ENCODE peak calls at places on chromosomes 7 and 10, in four cellular contexts. One of them, this sample, is unnamed.

GRCh38 chr7:83681200-83681599 is 32.3 kb upstream of the SEMA3E start:
- DNase-seq in epithelial cell of esophagus: no peak
- DNase-seq in heart left ventricle: no peak
- DNase-seq in gastrocnemius medialis: no peak
- DNase-seq in this sample: no peak

GRCh38 chr7:151191544-151191943 is 4.5 kb upstream of the ASB10 start:
- DNase-seq in epithelial cell of esophagus: no peak
- DNase-seq in heart left ventricle: no peak
- DNase-seq in gastrocnemius medialis: peak
- DNase-seq in this sample: no peak

GRCh38 chr7:150372271-150373048 is 3.8 kb downstream of the REPIN1 start:
- DNase-seq in epithelial cell of esophagus: no peak
- DNase-seq in heart left ventricle: no peak
- DNase-seq in gastrocnemius medialis: no peak
- DNase-seq in this sample: no peak

GRCh38 chr10:78529262-78529661 is 495.6 kb downstream of the RPS24 start:
- DNase-seq in epithelial cell of esophagus: peak
- DNase-seq in heart left ventricle: no peak
- DNase-seq in gastrocnemius medialis: no peak
- DNase-seq in this sample: no peak

GRCh38 chr7:43834463-43835251 is 34.7 kb downstream of the MRPS24 start:
- DNase-seq in epithelial cell of esophagus: peak
- DNase-seq in heart left ventricle: no peak
- DNase-seq in gastrocnemius medialis: no peak
- DNase-seq in this sample: peak

GRCh38 chr10:90288403-90288933 is 569.4 kb downstream of the HTR7 start:
- DNase-seq in epithelial cell of esophagus: peak
- DNase-seq in heart left ventricle: no peak
- DNase-seq in gastrocnemius medialis: no peak
- DNase-seq in this sample: peak

GRCh38 chr7:35969055-35969454 is 168.2 kb downstream of the SEPTIN7 start:
- DNase-seq in epithelial cell of esophagus: no peak
- DNase-seq in heart left ventricle: no peak
- DNase-seq in gastrocnemius medialis: no peak
- DNase-seq in this sample: no peak

GRCh38 chr10:21297525-21298383 is 227.7 kb downstream of the SKIDA1 start:
- DNase-seq in epithelial cell of esophagus: no peak
- DNase-seq in heart left ventricle: no peak
- DNase-seq in gastrocnemius medialis: no peak
- DNase-seq in this sample: no peak

GRCh38 chr7:23295401-23295697 is 3.8 kb upstream of the MALSU1 start:
- DNase-seq in epithelial cell of esophagus: no peak
- DNase-seq in heart left ventricle: no peak
- DNase-seq in gastrocnemius medialis: no peak
- DNase-seq in this sample: no peak

GRCh38 chr10:132305654-132306340 is 2.0 kb downstream of the STK32C start:
- DNase-seq in epithelial cell of esophagus: no peak
- DNase-seq in heart left ventricle: no peak
- DNase-seq in gastrocnemius medialis: no peak
- DNase-seq in this sample: no peak

GRCh38 chr7:123627859-123628258 is 26.2 kb downstream of the ASB15 start:
- DNase-seq in epithelial cell of esophagus: peak
- DNase-seq in heart left ventricle: no peak
- DNase-seq in gastrocnemius medialis: no peak
- DNase-seq in this sample: no peak

GRCh38 chr7:128203710-128204214 is 37.3 kb upstream of the LEP start:
- DNase-seq in epithelial cell of esophagus: no peak
- DNase-seq in heart left ventricle: no peak
- DNase-seq in gastrocnemius medialis: no peak
- DNase-seq in this sample: no peak

GRCh38 chr10:129410688-129411087 is 56.4 kb upstream of the MGMT start:
- DNase-seq in epithelial cell of esophagus: no peak
- DNase-seq in heart left ventricle: no peak
- DNase-seq in gastrocnemius medialis: no peak
- DNase-seq in this sample: no peak

GRCh38 chr7:94382746-94383145 is 11.9 kb upstream of the COL1A2 start:
- DNase-seq in epithelial cell of esophagus: peak
- DNase-seq in heart left ventricle: no peak
- DNase-seq in gastrocnemius medialis: no peak
- DNase-seq in this sample: no peak

GRCh38 chr10:48242160-48242904 is 32.2 kb downstream of the FRMPD2 start:
- DNase-seq in epithelial cell of esophagus: no peak
- DNase-seq in heart left ventricle: no peak
- DNase-seq in gastrocnemius medialis: no peak
- DNase-seq in this sample: no peak

GRCh38 chr10:5243521-5243987 is 46.9 kb downstream of the AKR1C4 start:
- DNase-seq in epithelial cell of esophagus: no peak
- DNase-seq in heart left ventricle: no peak
- DNase-seq in gastrocnemius medialis: no peak
- DNase-seq in this sample: no peak

GRCh38 chr10:132370426-132371340 is 26.3 kb upstream of the PWWP2B start:
- DNase-seq in epithelial cell of esophagus: no peak
- DNase-seq in heart left ventricle: no peak
- DNase-seq in gastrocnemius medialis: no peak
- DNase-seq in this sample: no peak

GRCh38 chr10:112202561-112203241 is 19.1 kb upstream of the GPAM start:
- DNase-seq in epithelial cell of esophagus: peak
- DNase-seq in heart left ventricle: no peak
- DNase-seq in gastrocnemius medialis: no peak
- DNase-seq in this sample: no peak

GRCh38 chr7:111429781-111430180 is 132.5 kb downstream of the IMMP2L start:
- DNase-seq in epithelial cell of esophagus: peak
- DNase-seq in heart left ventricle: no peak
- DNase-seq in gastrocnemius medialis: no peak
- DNase-seq in this sample: no peak

GRCh38 chr10:58438340-58438739 is 53.1 kb downstream of the TFAM start:
- DNase-seq in epithelial cell of esophagus: peak
- DNase-seq in heart left ventricle: no peak
- DNase-seq in gastrocnemius medialis: no peak
- DNase-seq in this sample: peak

GRCh38 chr7:45033261-45033930 is 33.4 kb downstream of the CCM2 start:
- DNase-seq in epithelial cell of esophagus: peak
- DNase-seq in heart left ventricle: no peak
- DNase-seq in gastrocnemius medialis: no peak
- DNase-seq in this sample: peak

GRCh38 chr10:11705687-11706086 is 36.5 kb upstream of the ECHDC3 start:
- DNase-seq in epithelial cell of esophagus: peak
- DNase-seq in heart left ventricle: no peak
- DNase-seq in gastrocnemius medialis: no peak
- DNase-seq in this sample: no peak

GRCh38 chr10:102342958-102343357 is 52.5 kb upstream of the NFKB2 start:
- DNase-seq in epithelial cell of esophagus: peak
- DNase-seq in heart left ventricle: no peak
- DNase-seq in gastrocnemius medialis: no peak
- DNase-seq in this sample: peak

GRCh38 chr10:22669163-22669711 is 45.1 kb downstream of the PIP4K2A start:
- DNase-seq in epithelial cell of esophagus: no peak
- DNase-seq in heart left ventricle: no peak
- DNase-seq in gastrocnemius medialis: no peak
- DNase-seq in this sample: no peak

GRCh38 chr10:103254538-103255325 is 9.0 kb downstream of the RPEL1 start:
- DNase-seq in epithelial cell of esophagus: peak
- DNase-seq in heart left ventricle: no peak
- DNase-seq in gastrocnemius medialis: no peak
- DNase-seq in this sample: no peak

GRCh38 chr10:62980697-62981495 is 152.2 kb upstream of the NRBF2 start:
- DNase-seq in epithelial cell of esophagus: peak
- DNase-seq in heart left ventricle: no peak
- DNase-seq in gastrocnemius medialis: no peak
- DNase-seq in this sample: no peak

GRCh38 chr7:90250601-90251303 is 5.8 kb downstream of the CFAP69 start:
- DNase-seq in epithelial cell of esophagus: peak
- DNase-seq in heart left ventricle: no peak
- DNase-seq in gastrocnemius medialis: no peak
- DNase-seq in this sample: peak

GRCh38 chr7:113918946-113919345 is at the start of gene PPP1R3A:
- DNase-seq in epithelial cell of esophagus: no peak
- DNase-seq in heart left ventricle: no peak
- DNase-seq in gastrocnemius medialis: peak
- DNase-seq in this sample: no peak

GRCh38 chr10:102745157-102745556 is 1.4 kb downstream of the WBP1L start:
- DNase-seq in epithelial cell of esophagus: no peak
- DNase-seq in heart left ventricle: no peak
- DNase-seq in gastrocnemius medialis: no peak
- DNase-seq in this sample: no peak

GRCh38 chr10:127027786-127028185 is 122.6 kb downstream of the DOCK1 start:
- DNase-seq in epithelial cell of esophagus: no peak
- DNase-seq in heart left ventricle: no peak
- DNase-seq in gastrocnemius medialis: no peak
- DNase-seq in this sample: no peak

GRCh38 chr7:2785071-2785500 is 59.0 kb downstream of the GNA12 start:
- DNase-seq in epithelial cell of esophagus: peak
- DNase-seq in heart left ventricle: peak
- DNase-seq in gastrocnemius medialis: no peak
- DNase-seq in this sample: peak

GRCh38 chr7:37027104-37027503 is 302.8 kb upstream of the AOAH start:
- DNase-seq in epithelial cell of esophagus: no peak
- DNase-seq in heart left ventricle: no peak
- DNase-seq in gastrocnemius medialis: no peak
- DNase-seq in this sample: no peak

GRCh38 chr7:37032258-37032601 is 307.9 kb upstream of the AOAH start:
- DNase-seq in epithelial cell of esophagus: no peak
- DNase-seq in heart left ventricle: no peak
- DNase-seq in gastrocnemius medialis: no peak
- DNase-seq in this sample: no peak

GRCh38 chr7:37031571-37032257 is 307.4 kb upstream of the AOAH start:
- DNase-seq in epithelial cell of esophagus: peak
- DNase-seq in heart left ventricle: peak
- DNase-seq in gastrocnemius medialis: peak
- DNase-seq in this sample: peak

GRCh38 chr7:37028909-37029440 is 304.7 kb upstream of the AOAH start:
- DNase-seq in epithelial cell of esophagus: no peak
- DNase-seq in heart left ventricle: no peak
- DNase-seq in gastrocnemius medialis: no peak
- DNase-seq in this sample: no peak

GRCh38 chr7:37027557-37028341 is 303.5 kb upstream of the AOAH start:
- DNase-seq in epithelial cell of esophagus: no peak
- DNase-seq in heart left ventricle: no peak
- DNase-seq in gastrocnemius medialis: no peak
- DNase-seq in this sample: no peak
- TF ChIP-seq CTCF in epithelial cell of esophagus: no peak
- TF ChIP-seq CTCF in heart left ventricle: no peak
- TF ChIP-seq CTCF in gastrocnemius medialis: no peak
- TF ChIP-seq CTCF in this sample: no peak

GRCh38 chr7:7550663-7551062 is 15.0 kb upstream of the COL28A1 start:
- DNase-seq in epithelial cell of esophagus: no peak
- DNase-seq in heart left ventricle: no peak
- DNase-seq in gastrocnemius medialis: no peak
- DNase-seq in this sample: no peak
- H3K4me3 ChIP-seq in epithelial cell of esophagus: no peak
- H3K4me3 ChIP-seq in heart left ventricle: no peak
- H3K4me3 ChIP-seq in gastrocnemius medialis: no peak
- H3K4me3 ChIP-seq in this sample: no peak

GRCh38 chr10:34530778-34531177 is 284.3 kb downstream of the PARD3 start:
- DNase-seq in epithelial cell of esophagus: no peak
- DNase-seq in heart left ventricle: no peak
- DNase-seq in gastrocnemius medialis: no peak
- DNase-seq in this sample: no peak

GRCh38 chr10:34528320-34528719 is 286.8 kb downstream of the PARD3 start:
- DNase-seq in epithelial cell of esophagus: peak
- DNase-seq in heart left ventricle: no peak
- DNase-seq in gastrocnemius medialis: no peak
- DNase-seq in this sample: peak

GRCh38 chr10:34526186-34526585 is 288.9 kb downstream of the PARD3 start:
- DNase-seq in epithelial cell of esophagus: peak
- DNase-seq in heart left ventricle: no peak
- DNase-seq in gastrocnemius medialis: no peak
- DNase-seq in this sample: no peak

GRCh38 chr10:34524369-34525091 is 290.6 kb downstream of the PARD3 start:
- DNase-seq in epithelial cell of esophagus: no peak
- DNase-seq in heart left ventricle: no peak
- DNase-seq in gastrocnemius medialis: no peak
- DNase-seq in this sample: no peak

DNA sequence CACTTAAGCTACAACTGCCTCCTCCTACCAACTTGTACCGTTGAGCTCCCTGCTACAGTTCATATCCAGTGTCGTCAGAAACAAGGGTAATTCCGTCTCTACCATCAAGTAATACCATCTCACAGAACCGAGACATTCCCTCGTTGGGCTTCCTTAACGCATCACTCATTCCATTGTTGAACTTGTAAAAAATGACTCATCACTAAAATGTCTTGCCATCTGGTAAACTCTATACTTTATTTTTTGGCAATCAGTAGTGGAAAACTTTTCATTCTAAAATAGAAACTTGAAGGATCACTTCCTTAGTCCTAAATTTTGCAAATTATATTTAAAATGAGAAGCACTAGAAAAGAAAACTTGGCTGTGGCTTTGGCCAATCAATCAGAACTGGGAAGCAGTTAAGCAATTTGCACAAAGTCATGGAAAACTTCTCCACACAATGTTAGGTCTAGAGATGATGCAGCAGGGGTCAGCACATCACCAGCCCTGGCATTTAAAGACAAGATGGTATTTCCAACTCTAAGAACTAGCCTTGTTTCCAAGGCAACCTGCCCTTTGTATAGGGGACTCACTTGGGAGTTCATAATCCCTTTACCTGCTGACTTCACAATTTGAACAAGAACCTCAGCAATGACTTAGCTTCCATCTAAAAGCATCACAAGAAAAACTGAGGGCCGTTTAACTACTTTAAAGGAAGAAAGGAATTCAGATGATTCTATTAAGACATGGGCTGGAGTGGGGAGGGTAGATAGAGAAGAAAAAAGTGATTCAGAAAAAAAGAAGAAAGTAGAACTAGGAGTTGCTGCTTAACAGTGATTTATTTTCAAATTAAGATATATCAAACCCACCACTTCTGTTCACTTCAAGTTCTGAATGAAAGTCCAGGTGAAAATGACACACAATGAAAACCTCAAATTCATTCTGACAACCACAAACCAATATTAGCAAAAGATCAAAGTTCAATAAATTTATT is 288.1 kb downstream of the PARD3 start:
- DNase-seq in epithelial cell of esophagus: peak
- DNase-seq in heart left ventricle: no peak
- DNase-seq in gastrocnemius medialis: no peak
- DNase-seq in this sample: peak
- TF ChIP-seq CTCF in epithelial cell of esophagus: no peak
- TF ChIP-seq CTCF in heart left ventricle: no peak
- TF ChIP-seq CTCF in gastrocnemius medialis: no peak
- TF ChIP-seq CTCF in this sample: peak

GRCh38 chr7:19107392-19108147 is 9.9 kb downstream of the TWIST1 start:
- DNase-seq in epithelial cell of esophagus: peak
- DNase-seq in heart left ventricle: no peak
- DNase-seq in gastrocnemius medialis: no peak
- DNase-seq in this sample: peak
- H3K4me3 ChIP-seq in epithelial cell of esophagus: peak
- H3K4me3 ChIP-seq in heart left ventricle: peak
- H3K4me3 ChIP-seq in gastrocnemius medialis: peak
- H3K4me3 ChIP-seq in this sample: peak